ENCODE peak calls at places on chromosomes 2 and 18, in ten cellular contexts. X is activated CD4-positive, alpha-beta T cell treated with anti-CD3 and anti-CD28 coated beads, Interleukin-2, amount 10 ng/mL, durations not matched to agents 7 days and 5 days; G is body of pancreas; M is AML-193; D is amniotic stem cell; K is skeletal muscle cell; S is non-pigmented ciliary epithelial cell; T is BJ; B is RPMI8226; Q is NCI-H1105. V is an unnamed sample.
A peak's percentile ranks its signal among the peaks of the same experiment; 100 is the strongest.

GRCh38 chr2:26757873-26758789 is 6.0 kb upstream of the SLC35F6 start:
- DNase-seq in X (no peak), G (peak; percentile 22), M (no peak), D (peak; percentile 88), K (peak; percentile 96), S (peak; percentile 97), T (peak; percentile 94), B (no peak), Q (no peak), V (no peak)

GRCh38 chr2:20215183-20216040 is 9.5 kb downstream of the SDC1 start:
- DNase-seq in X (no peak), G (no peak), M (no peak), D (no peak), K (no peak), S (no peak), T (no peak), B (no peak), Q (no peak), V (no peak)

GRCh38 chr2:235077046-235077445 is 125.2 kb downstream of the SH3BP4 start:
- DNase-seq in X (no peak), G (no peak), M (no peak), D (no peak), K (no peak), S (no peak), T (no peak), B (no peak), Q (no peak), V (no peak)

GRCh38 chr2:86226780-86227520 is 27.7 kb downstream of the MRPL35 start:
- DNase-seq in X (no peak), G (no peak), M (no peak), D (no peak), K (no peak), S (no peak), T (no peak), B (no peak), Q (no peak), V (no peak)

GRCh38 chr2:231483398-231484329 is 19.4 kb upstream of the NCL start:
- DNase-seq in X (peak; percentile 47), G (no peak), M (no peak), D (no peak), K (no peak), S (no peak), T (no peak), B (peak; percentile 53), Q (no peak), V (no peak)

GRCh38 chr18:37491526-37491925 is 74.1 kb downstream of the CELF4 start:
- DNase-seq in X (no peak), G (no peak), M (no peak), D (no peak), K (no peak), S (no peak), T (no peak), B (no peak), Q (no peak), V (no peak)

GRCh38 chr2:109447251-109447661 is 166.5 kb downstream of the SEPTIN10 start:
- DNase-seq in X (no peak), G (no peak), M (no peak), D (peak; percentile 86), K (peak; percentile 89), S (peak; percentile 93), T (peak; percentile 97), B (no peak), Q (no peak), V (peak; percentile 16)

GRCh38 chr2:59389240-59389639 is 1148.1 kb upstream of the FANCL start:
- DNase-seq in X (no peak), G (peak; percentile 24), M (no peak), D (no peak), K (no peak), S (peak; percentile 1), T (no peak), B (no peak), Q (peak; percentile 8), V (no peak)

GRCh38 chr18:55821219-55821618 is 233.2 kb upstream of the TCF4 start:
- DNase-seq in X (no peak), G (no peak), M (no peak), D (no peak), K (peak; percentile 52), S (no peak), T (no peak), B (no peak), Q (no peak), V (no peak)

GRCh38 chr18:7830468-7830867 is 263.4 kb downstream of the PTPRM start:
- DNase-seq in X (no peak), G (no peak), M (no peak), D (no peak), K (no peak), S (no peak), T (no peak), B (peak; percentile 15), Q (no peak), V (no peak)

GRCh38 chr2:132815522-132815921 is 145.5 kb upstream of the LYPD1 start:
- DNase-seq in X (no peak), G (no peak), M (no peak), D (no peak), K (peak; percentile 82), S (peak; percentile 43), T (no peak), B (no peak), Q (no peak), V (no peak)

GRCh38 chr18:43876286-43877082 is 599.2 kb upstream of the SYT4 start:
- DNase-seq in X (no peak), G (no peak), M (no peak), D (no peak), K (no peak), S (no peak), T (no peak), B (no peak), Q (no peak), V (no peak)

GRCh38 chr2:199466704-199467461 is 9.1 kb upstream of the SATB2 start:
- DNase-seq in X (no peak), G (no peak), M (no peak), D (no peak), K (no peak), S (no peak), T (no peak), B (no peak), Q (no peak), V (peak; percentile 57)

GRCh38 chr2:195486987-195487644 is 169.9 kb upstream of the SLC39A10 start:
- DNase-seq in X (peak; percentile 45), G (no peak), M (peak; percentile 92), D (no peak), K (peak; percentile 73), S (peak; percentile 45), T (no peak), B (peak; percentile 52), Q (no peak), V (no peak)

GRCh38 chr18:41899535-41899934 is 55.5 kb upstream of the PIK3C3 start:
- DNase-seq in X (no peak), G (no peak), M (no peak), D (no peak), K (no peak), S (no peak), T (no peak), B (peak; percentile 12), Q (no peak), V (no peak)

GRCh38 chr2:133579295-133579694 is 11.0 kb upstream of the NCKAP5 start:
- DNase-seq in X (no peak), G (peak; percentile 43), M (no peak), D (no peak), K (peak; percentile 61), S (no peak), T (no peak), B (no peak), Q (no peak), V (no peak)

GRCh38 chr2:217729426-217730058 is 273.3 kb downstream of the TNS1 start:
- DNase-seq in X (no peak), G (no peak), M (no peak), D (no peak), K (no peak), S (no peak), T (no peak), B (no peak), Q (no peak), V (no peak)

GRCh38 chr2:26268184-26268583 is 23.4 kb downstream of the HADHB start:
- DNase-seq in X (no peak), G (no peak), M (no peak), D (no peak), K (no peak), S (no peak), T (no peak), B (no peak), Q (no peak), V (no peak)

GRCh38 chr18:67266591-67267237 is 249.8 kb downstream of the DSEL start:
- DNase-seq in X (no peak), G (no peak), M (peak; percentile 1), D (peak; percentile 3), K (peak; percentile 55), S (no peak), T (no peak), B (no peak), Q (no peak), V (no peak)

GRCh38 chr2:239312741-239313246 is 88.0 kb downstream of the HDAC4 start:
- DNase-seq in X (no peak), G (no peak), M (no peak), D (no peak), K (no peak), S (no peak), T (no peak), B (no peak), Q (no peak), V (no peak)

GRCh38 chr2:63845866-63846265 is 4.2 kb downstream of the UGP2 start:
- DNase-seq in X (no peak), G (no peak), M (no peak), D (no peak), K (no peak), S (no peak), T (no peak), B (no peak), Q (no peak), V (peak; percentile 25)

GRCh38 chr2:191126386-191126785 is 24.4 kb downstream of the STAT4 start:
- DNase-seq in X (peak; percentile 29), G (no peak), M (no peak), D (no peak), K (no peak), S (no peak), T (no peak), B (no peak), Q (no peak), V (no peak)

GRCh38 chr2:23606968-23607367 is 222.0 kb downstream of the KLHL29 start:
- DNase-seq in X (no peak), G (no peak), M (no peak), D (no peak), K (no peak), S (no peak), T (no peak), B (no peak), Q (no peak), V (no peak)

GRCh38 chr2:233814436-233814835 is 36.3 kb downstream of the MROH2A start:
- DNase-seq in X (no peak), G (no peak), M (no peak), D (no peak), K (no peak), S (no peak), T (no peak), B (no peak), Q (no peak), V (no peak)

GRCh38 chr2:8306530-8307351 is 375.1 kb upstream of the ID2 start:
- DNase-seq in X (no peak), G (no peak), M (no peak), D (no peak), K (no peak), S (no peak), T (no peak), B (no peak), Q (no peak), V (no peak)

GRCh38 chr18:59704146-59704545 is 6.9 kb upstream of the CCBE1 start:
- DNase-seq in X (no peak), G (no peak), M (no peak), D (no peak), K (no peak), S (no peak), T (no peak), B (no peak), Q (no peak), V (no peak)

GRCh38 chr2:10159486-10160160 is 37.1 kb downstream of the RRM2 start:
- DNase-seq in X (no peak), G (no peak), M (no peak), D (no peak), K (no peak), S (no peak), T (no peak), B (no peak), Q (no peak), V (no peak)

GRCh38 chr18:5253910-5254309 is 41.6 kb downstream of the ZBTB14 start:
- DNase-seq in X (no peak), G (no peak), M (no peak), D (no peak), K (no peak), S (no peak), T (no peak), B (no peak), Q (no peak), V (no peak)

V was measured in neural progenitor cell.